ENCODE peak calls at places on chromosome 16, in five cellular contexts. One of them, this sample, is unnamed.

GRCh38 chr16:6206080-6206479 is 1108.5 kb upstream of the EEF2KMT start:
- DNase-seq in hippocampal formation: no peak
- DNase-seq in hepatocyte: no peak
- DNase-seq in left lung: no peak
- DNase-seq in lower leg skin: no peak
- DNase-seq in this sample: no peak

GRCh38 chr16:12210258-12210880 is 233.8 kb downstream of the SNX29 start:
- DNase-seq in hepatocyte: no peak
- DNase-seq in lower leg skin: no peak
- DNase-seq in left lung: no peak
- DNase-seq in hippocampal formation: no peak
- DNase-seq in this sample: no peak

GRCh38 chr16:89711601-89712475 is 8.9 kb downstream of the VPS9D1 start:
- DNase-seq in left lung: no peak
- DNase-seq in hepatocyte: peak; percentile 70
- DNase-seq in lower leg skin: no peak
- DNase-seq in hippocampal formation: no peak
- DNase-seq in this sample: peak; percentile 69

GRCh38 chr16:27764869-27765675 is 215.1 kb downstream of the KATNIP start:
- DNase-seq in hepatocyte: no peak
- DNase-seq in left lung: no peak
- DNase-seq in lower leg skin: no peak
- DNase-seq in hippocampal formation: no peak
- DNase-seq in this sample: peak; percentile 25

GRCh38 chr16:19382887-19383816 is 34.5 kb upstream of the TMC5 start:
- DNase-seq in hippocampal formation: peak; percentile 3
- DNase-seq in hepatocyte: peak; percentile 13
- DNase-seq in lower leg skin: no peak
- DNase-seq in left lung: peak; percentile 86
- DNase-seq in this sample: no peak

GRCh38 chr16:3578610-3579551 is 1.7 kb upstream of the NLRC3 start:
- DNase-seq in left lung: no peak
- DNase-seq in hepatocyte: no peak
- DNase-seq in lower leg skin: no peak
- DNase-seq in hippocampal formation: no peak
- DNase-seq in this sample: no peak

GRCh38 chr16:60674241-60674640 is 1362.0 kb downstream of the CDH8 start:
- DNase-seq in hepatocyte: no peak
- DNase-seq in left lung: no peak
- DNase-seq in lower leg skin: no peak
- DNase-seq in hippocampal formation: no peak
- DNase-seq in this sample: no peak

GRCh38 chr16:50213939-50214519 is 52.3 kb upstream of the ADCY7 start:
- DNase-seq in lower leg skin: no peak
- DNase-seq in hepatocyte: peak; percentile 54
- DNase-seq in left lung: no peak
- DNase-seq in hippocampal formation: no peak
- DNase-seq in this sample: no peak